ENCODE peak calls at places on chromosomes 13 and 19, in four cellular contexts. F, Q, H and C are unnamed samples.

GRCh38 chr13:73040479-73040878 is 18.3 kb upstream of the KLF5 start:
- DNase-seq in Q (no peak), F (no peak), H (no peak), C (no peak)

GRCh38 chr19:3780786-3781304 is 5.3 kb downstream of the MATK start:
- DNase-seq in Q (no peak), H (no peak), F (no peak), C (no peak)

GRCh38 chr13:101149735-101150380 is 266.4 kb downstream of the NALCN start:
- DNase-seq in Q (peak), H (no peak), F (peak), C (peak)

GRCh38 chr13:113666951-113667701 is at the start of gene GRK1:
- DNase-seq in F (no peak), Q (no peak), H (no peak), C (no peak)

GRCh38 chr19:41682437-41682836 is 5.6 kb downstream of the CEACAM7 start:
- DNase-seq in F (no peak), H (no peak), Q (no peak), C (no peak)

GRCh38 chr13:20399961-20400360 is 125.7 kb downstream of the CRYL1 start:
- DNase-seq in H (no peak), Q (no peak), F (no peak), C (no peak)

GRCh38 chr19:51711702-51712101 is 12.1 kb downstream of the HAS1 start:
- DNase-seq in Q (no peak), F (no peak), H (no peak), C (no peak)

GRCh38 chr19:18634612-18635290 is 2.1 kb upstream of the KLHL26 start:
- DNase-seq in H (no peak), Q (no peak), F (no peak), C (no peak)

GRCh38 chr13:114146629-114147028 is 14.2 kb upstream of the RASA3 start:
- DNase-seq in F (no peak), Q (no peak), H (no peak), C (no peak)

GRCh38 chr13:105144936-105145335 is 1390.5 kb downstream of the EFNB2 start:
- DNase-seq in F (no peak), H (no peak), Q (no peak), C (no peak)

GRCh38 chr13:111939285-111940278 is 127.4 kb upstream of the SOX1 start:
- DNase-seq in F (no peak), H (no peak), Q (no peak), C (no peak)

GRCh38 chr13:49610176-49610575 is 18.1 kb upstream of the ARL11 start:
- DNase-seq in Q (no peak), H (no peak), F (no peak), C (no peak)